ENCODE peak calls at places on chromosomes 3 and 15, in five cellular contexts. U, N, I, M and A are unnamed samples.

GRCh38 chr3:183434503-183434902 is 6.1 kb upstream of the MCF2L2 start:
- DNase-seq in M (no peak), N (no peak), I (no peak), U (no peak), A (no peak)

GRCh38 chr3:100682056-100682853 is 27.0 kb upstream of the TFG start:
- DNase-seq in U (no peak), N (no peak), M (no peak), I (peak), A (no peak)

GRCh38 chr3:94004301-94004910 is 24.0 kb downstream of the STX19 start:
- DNase-seq in M (peak), I (peak), N (peak), U (peak), A (peak)

GRCh38 chr15:50066693-50067092 is 52.3 kb downstream of the ATP8B4 start:
- DNase-seq in U (no peak), M (no peak), I (no peak), N (no peak), A (no peak)

GRCh38 chr3:143763568-143764162 is 84.6 kb downstream of the SLC9A9 start:
- DNase-seq in I (no peak), U (no peak), M (no peak), N (no peak), A (no peak)

GRCh38 chr15:40306908-40307307 is 827 bp downstream of the PLCB2 start:
- DNase-seq in M (no peak), U (no peak), N (no peak), I (no peak), A (no peak)

GRCh38 chr15:69573815-69574472 is 121.3 kb downstream of the RPLP1 start:
- DNase-seq in N (no peak), U (no peak), M (no peak), I (no peak), A (no peak)

GRCh38 chr15:23606226-23606625 is 40.8 kb downstream of the MKRN3 start:
- DNase-seq in M (no peak), U (no peak), I (no peak), N (no peak), A (no peak)

GRCh38 chr3:39809995-39810595 is 686 bp downstream of the MYRIP start:
- DNase-seq in N (no peak), I (no peak), M (no peak), U (no peak), A (no peak)

GRCh38 chr3:108838411-108838810 is 15.8 kb downstream of the TRAT1 start:
- DNase-seq in U (no peak), N (no peak), M (no peak), I (no peak), A (no peak)

GRCh38 chr15:66919421-66919820 is 146.0 kb upstream of the SMAD3 start:
- DNase-seq in U (no peak), N (no peak), M (no peak), I (no peak), A (no peak)

GRCh38 chr15:101258238-101259144 is 6.6 kb upstream of the CHSY1 start:
- DNase-seq in M (peak), N (peak), U (peak), I (peak), A (peak)

GRCh38 chr3:193872265-193872753 is 263.6 kb upstream of the HES1 start:
- DNase-seq in I (peak), U (peak), M (no peak), N (peak), A (peak)

GRCh38 chr3:171811059-171811912 is 1.0 kb upstream of the PLD1 start:
- DNase-seq in I (peak), N (peak), M (no peak), U (no peak), A (peak)

GRCh38 chr3:46080124-46080991 is 53.1 kb upstream of the XCR1 start:
- DNase-seq in U (no peak), M (no peak), N (no peak), I (no peak), A (no peak)

GRCh38 chr15:66563126-66563525 is 2.7 kb downstream of the LCTL start:
- DNase-seq in N (no peak), M (no peak), U (no peak), I (no peak), A (no peak)

GRCh38 chr15:76339302-76340197 is 3.0 kb downstream of the ISL2 start:
- DNase-seq in U (no peak), M (no peak), I (peak), N (no peak), A (no peak)

GRCh38 chr15:80695911-80696651 is 971 bp downstream of the ABHD17C start:
- DNase-seq in N (no peak), M (no peak), U (no peak), I (peak), A (peak)

GRCh38 chr3:173253471-173253870 is 112.4 kb upstream of the SPATA16 start:
- DNase-seq in N (no peak), M (no peak), U (no peak), I (no peak), A (no peak)

GRCh38 chr15:92074646-92075045 is 221.1 kb downstream of the SLCO3A1 start:
- DNase-seq in I (no peak), U (no peak), N (no peak), M (no peak), A (no peak)

GRCh38 chr3:148681080-148681479 is 16.6 kb upstream of the AGTR1 start:
- DNase-seq in U (peak), I (no peak), N (no peak), M (no peak), A (no peak)

GRCh38 chr15:56537881-56538280 is 72.9 kb upstream of the MNS1 start:
- DNase-seq in I (no peak), N (no peak), M (no peak), U (no peak), A (no peak)

GRCh38 chr3:129033619-129034321 is 26.8 kb upstream of the GP9 start:
- DNase-seq in I (peak), N (no peak), U (no peak), M (no peak), A (no peak)

GRCh38 chr3:128112406-128112968 is 11.1 kb downstream of the RUVBL1 start:
- DNase-seq in M (peak), U (peak), I (peak), N (no peak), A (no peak)

GRCh38 chr15:88769161-88769971 is 33.9 kb upstream of the ACAN start:
- DNase-seq in M (no peak), N (no peak), U (no peak), I (peak), A (no peak)

GRCh38 chr3:129161860-129162271 is 1.0 kb upstream of the ISY1 start:
- DNase-seq in I (peak), U (no peak), M (no peak), N (no peak), A (peak)

GRCh38 chr3:168933614-168934013 is 729.9 kb downstream of the MECOM start:
- DNase-seq in M (no peak), N (no peak), U (no peak), I (no peak), A (no peak)

GRCh38 chr15:89998141-89998661 is 2.9 kb upstream of the ZNF710 start:
- DNase-seq in U (peak), I (no peak), N (peak), M (no peak), A (peak)

GRCh38 chr15:35980719-35981118 is 434.8 kb upstream of the DPH6 start:
- DNase-seq in U (no peak), I (no peak), N (no peak), M (no peak), A (no peak)

GRCh38 chr3:126834596-126835471 is 130.8 kb downstream of the CHCHD6 start:
- DNase-seq in N (no peak), U (no peak), M (no peak), I (no peak), A (no peak)

DNA sequence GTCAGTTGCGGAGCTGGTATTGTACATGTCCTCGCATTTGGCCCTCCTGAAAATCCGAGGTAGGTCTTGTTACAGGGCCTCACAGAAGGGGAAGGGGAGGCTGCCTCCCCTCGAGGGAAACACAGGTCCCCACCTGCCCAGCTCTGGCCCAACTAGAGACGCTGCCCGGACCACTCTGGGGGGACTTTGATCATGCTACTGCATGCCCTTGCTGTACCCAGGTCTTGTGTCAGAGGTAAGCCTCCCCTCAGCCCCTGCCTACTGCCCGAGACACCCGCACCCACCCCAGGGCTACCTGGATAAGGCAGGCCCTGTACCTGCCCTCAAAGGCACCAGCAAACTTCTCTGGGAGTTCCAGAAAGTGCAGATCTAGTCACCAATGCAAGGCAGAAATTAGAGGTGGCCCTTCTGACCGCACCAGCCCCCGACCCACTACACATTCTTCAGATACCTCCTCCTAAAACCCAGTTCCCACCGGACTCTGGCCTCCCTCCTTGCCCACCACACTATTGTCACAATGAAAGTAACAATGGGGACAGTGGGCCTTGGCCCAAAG is 981 bp upstream of the SCAP start:
- DNase-seq in U (no peak), I (no peak), M (no peak), N (no peak), A (no peak)
- TF ChIP-seq ZBTB33 in U (no peak), I (no peak), M (no peak), N (no peak), A (no peak)

DNA sequence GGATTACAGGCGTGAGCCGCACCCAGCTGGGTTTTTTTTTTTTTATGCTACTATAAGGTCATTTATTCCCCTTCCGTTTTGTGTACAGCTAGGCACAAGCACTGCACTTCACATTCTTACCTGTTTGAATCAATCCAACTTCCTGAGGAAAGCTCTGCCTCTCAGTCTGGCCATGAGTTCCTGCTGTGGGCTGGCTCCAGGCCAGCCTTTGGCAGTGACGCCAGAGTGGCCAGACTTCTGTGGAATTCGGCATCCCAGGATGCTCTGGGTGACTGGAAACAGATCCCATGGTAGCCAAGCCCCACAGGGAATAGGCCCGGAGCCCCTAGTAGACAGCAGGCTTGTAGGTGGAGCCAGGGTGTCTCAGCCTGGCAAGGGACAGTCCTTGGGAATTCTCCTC is 21.5 kb upstream of the TIMP4 start:
- DNase-seq in U (peak), N (no peak), I (peak), M (no peak), A (no peak)
- TF ChIP-seq ZBTB33 in U (no peak), N (no peak), I (no peak), M (no peak), A (no peak)

DNA sequence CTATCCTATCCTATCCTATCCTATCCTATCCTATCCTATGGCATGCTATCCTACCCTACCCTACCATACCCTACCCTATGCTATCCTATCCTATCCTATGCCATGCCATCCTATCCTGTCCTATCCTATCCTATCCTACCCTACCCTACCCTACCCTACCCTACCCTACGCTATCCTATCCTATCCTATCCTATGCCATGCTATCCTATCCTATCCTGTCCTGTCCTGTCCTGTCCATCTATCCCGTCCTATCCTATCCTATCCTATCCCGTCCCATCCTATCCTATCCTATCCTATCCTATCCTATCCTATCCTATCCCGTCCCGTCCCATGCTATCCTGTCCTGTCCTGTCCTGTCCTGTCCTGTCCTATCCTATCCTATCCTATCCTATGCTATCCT is 57.4 kb downstream of the SLC6A11 start:
- DNase-seq in N (no peak), U (no peak), M (no peak), I (no peak), A (no peak)
- TF ChIP-seq ZBTB33 in N (no peak), U (no peak), M (no peak), I (no peak), A (no peak)

GRCh38 chr3:57972421-57973111 is 35.7 kb upstream of the FLNB start:
- DNase-seq in N (no peak), U (no peak), M (no peak), I (no peak), A (no peak)

GRCh38 chr3:57971975-57972374 is 36.2 kb upstream of the FLNB start:
- DNase-seq in M (no peak), I (no peak), U (no peak), N (no peak), A (no peak)

GRCh38 chr3:57973715-57974477 is 34.3 kb upstream of the FLNB start:
- DNase-seq in N (no peak), U (no peak), I (no peak), M (no peak), A (no peak)

GRCh38 chr3:57977755-57978715 is 30.2 kb upstream of the FLNB start:
- DNase-seq in N (no peak), U (peak), M (no peak), I (peak), A (peak)

DNA sequence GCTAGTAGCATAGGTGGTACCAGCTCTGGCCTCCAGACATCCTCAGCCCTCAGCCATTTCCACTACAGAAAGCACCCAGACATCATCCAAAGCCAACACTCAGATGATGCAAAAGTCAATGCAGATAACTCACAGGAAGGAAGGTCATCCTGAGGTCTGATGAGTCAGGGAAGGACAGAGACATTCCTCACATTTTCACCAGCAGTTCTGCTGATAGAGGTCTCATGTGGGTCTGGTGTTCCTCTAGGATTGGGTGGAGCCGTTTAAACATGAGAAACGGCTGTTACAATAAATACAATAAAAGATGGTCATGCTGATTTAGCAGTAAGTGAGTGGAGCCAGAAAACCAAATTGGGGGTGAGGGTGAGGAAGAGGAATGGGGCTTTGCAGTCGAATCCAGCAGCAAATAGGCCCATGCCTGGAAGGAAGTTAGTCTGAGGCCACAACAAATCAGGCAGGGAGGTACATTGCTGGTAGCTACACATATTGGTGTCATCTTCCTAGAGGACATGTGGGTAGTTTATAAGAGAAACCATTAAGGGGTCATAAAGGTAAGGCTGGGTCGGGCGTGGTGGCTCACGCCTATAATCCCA is 33.3 kb upstream of the FLNB start:
- DNase-seq in U (peak), M (no peak), I (peak), N (peak), A (peak)
- TF ChIP-seq ZBTB33 in U (no peak), M (no peak), I (peak), N (no peak), A (no peak)

DNA sequence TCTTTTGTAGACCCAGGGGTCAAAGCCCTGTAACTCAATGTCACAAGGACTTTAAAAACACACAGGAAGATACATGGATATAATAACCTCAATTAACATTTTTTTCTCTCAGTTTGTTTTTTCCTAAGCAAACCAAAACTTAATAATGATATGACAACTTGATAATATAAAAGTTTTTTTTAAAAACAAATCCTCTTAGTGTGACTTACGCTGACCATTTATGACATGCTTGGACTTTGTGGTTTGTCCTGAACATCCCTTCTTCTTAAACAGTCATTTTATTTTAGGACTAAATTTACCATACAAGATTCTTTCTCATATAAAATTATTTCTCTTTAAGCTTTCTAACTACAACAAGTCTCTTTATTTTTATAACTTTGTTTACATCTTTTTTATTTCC is 25.4 kb upstream of the FAM3D start:
- DNase-seq in U (peak), N (no peak), M (no peak), I (no peak), A (no peak)
- TF ChIP-seq ZBTB33 in U (no peak), N (no peak), M (no peak), I (no peak), A (no peak)

DNA sequence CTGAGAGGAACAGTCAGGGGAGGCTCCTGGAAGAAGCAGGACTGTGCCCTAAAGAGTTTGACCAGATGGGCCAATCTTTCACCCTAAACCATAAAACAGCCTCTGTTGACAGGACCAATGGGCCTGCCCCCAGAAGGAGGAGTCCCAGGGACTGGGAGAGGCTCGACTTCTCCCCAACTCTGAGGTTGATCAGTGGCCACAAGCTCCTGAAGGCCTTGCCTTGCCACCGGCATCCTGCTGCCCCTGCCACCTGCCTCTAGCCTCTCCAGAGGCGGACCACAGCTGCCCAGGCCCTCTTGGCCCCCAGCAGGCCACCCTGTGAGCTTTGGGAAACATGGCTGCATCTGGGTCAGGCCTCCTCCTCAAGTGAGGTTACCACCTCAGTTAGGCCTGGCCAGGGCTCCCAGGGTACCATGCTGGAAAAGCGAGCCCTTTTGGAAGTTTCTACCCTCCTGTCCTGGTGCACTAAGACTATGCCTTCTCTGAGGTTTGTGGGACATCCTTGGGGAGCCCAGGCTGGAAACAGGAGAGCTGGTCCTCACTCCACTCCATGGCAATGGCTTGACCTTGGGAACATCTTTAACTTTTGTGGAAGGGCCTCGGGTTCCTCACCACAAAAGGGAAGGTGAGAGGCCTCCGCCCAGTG is 2.9 kb downstream of the VIPR1 start:
- DNase-seq in M (no peak), N (no peak), I (no peak), U (no peak), A (no peak)
- TF ChIP-seq ZBTB33 in M (no peak), N (no peak), I (no peak), U (no peak), A (no peak)

GRCh38 chr3:113625724-113626348 is 70.6 kb downstream of the USF3 start:
- DNase-seq in N (no peak), U (no peak), I (no peak), M (no peak), A (no peak)

GRCh38 chr3:113628788-113629187 is 67.7 kb downstream of the USF3 start:
- DNase-seq in U (no peak), I (no peak), N (no peak), M (no peak), A (no peak)

GRCh38 chr3:113628316-113628715 is 68.1 kb downstream of the USF3 start:
- DNase-seq in M (no peak), U (no peak), N (no peak), I (no peak), A (no peak)

GRCh38 chr3:113623827-113624226 is 72.6 kb downstream of the USF3 start:
- DNase-seq in M (no peak), N (no peak), I (no peak), U (no peak), A (no peak)

GRCh38 chr3:113626513-113627371 is 69.7 kb downstream of the USF3 start:
- DNase-seq in M (no peak), U (peak), N (peak), I (peak), A (peak)
- TF ChIP-seq ZBTB33 in M (no peak), U (no peak), N (no peak), I (no peak), A (no peak)